ENCODE peak calls at places on chromosomes 7 and 10, in four cellular contexts. One of them, this sample, is unnamed.

GRCh38 chr7:20651960-20652544 is 36.6 kb downstream of the ABCB5 start:
- DNase-seq in HepG2: no peak
- DNase-seq in H1: no peak
- DNase-seq in K562: peak
- DNase-seq in this sample: peak

GRCh38 chr7:44320141-44320540 is 5.3 kb downstream of the CAMK2B start:
- DNase-seq in H1: no peak
- DNase-seq in K562: no peak
- DNase-seq in HepG2: no peak
- DNase-seq in this sample: no peak

GRCh38 chr10:96585726-96586418 is 940 bp downstream of the TM9SF3 start:
- DNase-seq in HepG2: no peak
- DNase-seq in K562: no peak
- DNase-seq in H1: no peak
- DNase-seq in this sample: no peak

GRCh38 chr10:15344876-15345285 is 26.2 kb downstream of the FAM171A1 start:
- DNase-seq in H1: no peak
- DNase-seq in HepG2: peak
- DNase-seq in K562: no peak
- DNase-seq in this sample: no peak

GRCh38 chr7:73999664-74000420 is 28.1 kb upstream of the ELN start:
- DNase-seq in K562: no peak
- DNase-seq in H1: no peak
- DNase-seq in HepG2: no peak
- DNase-seq in this sample: no peak

GRCh38 chr10:74825371-74826141 is 844 bp upstream of the KAT6B start:
- DNase-seq in HepG2: no peak
- DNase-seq in H1: peak
- DNase-seq in K562: no peak
- DNase-seq in this sample: peak

GRCh38 chr10:36017141-36017540 is 375.0 kb upstream of the FZD8 start:
- DNase-seq in H1: no peak
- DNase-seq in HepG2: no peak
- DNase-seq in K562: no peak
- DNase-seq in this sample: no peak

GRCh38 chr10:63554666-63555065 is 33.5 kb downstream of the REEP3 start:
- DNase-seq in HepG2: no peak
- DNase-seq in K562: no peak
- DNase-seq in H1: no peak
- DNase-seq in this sample: peak

GRCh38 chr10:75969031-75969430 is 537.6 kb downstream of the LRMDA start:
- DNase-seq in HepG2: no peak
- DNase-seq in K562: no peak
- DNase-seq in H1: no peak
- DNase-seq in this sample: no peak

GRCh38 chr10:110634527-110635209 is 9.5 kb upstream of the RBM20 start:
- DNase-seq in HepG2: no peak
- DNase-seq in H1: no peak
- DNase-seq in K562: no peak
- DNase-seq in this sample: no peak

GRCh38 chr7:37977243-37977642 is 56.8 kb downstream of the EPDR1 start:
- DNase-seq in HepG2: no peak
- DNase-seq in H1: no peak
- DNase-seq in K562: no peak
- DNase-seq in this sample: no peak

GRCh38 chr10:48691812-48692528 is 7.3 kb downstream of the WDFY4 start:
- DNase-seq in K562: no peak
- DNase-seq in HepG2: no peak
- DNase-seq in H1: peak
- DNase-seq in this sample: no peak

GRCh38 chr7:74479066-74479781 is 25.5 kb downstream of the GTF2IRD1 start:
- DNase-seq in K562: no peak
- DNase-seq in H1: no peak
- DNase-seq in HepG2: no peak
- DNase-seq in this sample: no peak

GRCh38 chr7:108808556-108808955 is 238.9 kb downstream of the DNAJB9 start:
- DNase-seq in HepG2: no peak
- DNase-seq in H1: no peak
- DNase-seq in K562: no peak
- DNase-seq in this sample: no peak
- TF ChIP-seq PHF8 in HepG2: no peak
- TF ChIP-seq PHF8 in H1: no peak
- TF ChIP-seq PHF8 in K562: no peak
- TF ChIP-seq PHF8 in this sample: no peak

GRCh38 chr7:94041529-94041928 is 37.4 kb upstream of the BET1 start:
- DNase-seq in K562: no peak
- DNase-seq in H1: no peak
- DNase-seq in HepG2: no peak
- DNase-seq in this sample: no peak
- TF ChIP-seq PHF8 in K562: no peak
- TF ChIP-seq PHF8 in H1: no peak
- TF ChIP-seq PHF8 in HepG2: no peak
- TF ChIP-seq PHF8 in this sample: no peak

DNA sequence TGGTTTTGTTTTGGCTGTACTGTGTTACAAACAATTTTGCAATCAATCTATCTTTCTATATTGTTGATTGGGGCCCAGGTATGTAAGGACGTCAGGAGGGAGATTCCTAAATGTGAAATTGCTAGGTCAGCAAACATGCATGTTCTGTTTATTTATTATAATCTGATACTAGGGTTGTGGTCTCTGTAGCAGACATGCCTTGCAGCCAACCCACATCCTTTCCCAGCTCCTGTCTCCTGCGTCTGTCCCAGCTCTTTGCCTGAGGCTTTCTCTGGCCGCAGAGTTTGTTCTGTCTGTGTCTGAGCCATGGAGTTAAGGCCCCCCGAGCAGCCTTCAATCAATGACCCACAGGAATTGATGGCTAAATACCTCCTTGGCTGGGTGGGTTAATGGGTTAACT is 124.0 kb upstream of the ZEB1 start:
- DNase-seq in H1: no peak
- DNase-seq in HepG2: no peak
- DNase-seq in K562: no peak
- DNase-seq in this sample: no peak
- TF ChIP-seq PHF8 in H1: no peak
- TF ChIP-seq PHF8 in HepG2: no peak
- TF ChIP-seq PHF8 in K562: no peak
- TF ChIP-seq PHF8 in this sample: no peak

DNA sequence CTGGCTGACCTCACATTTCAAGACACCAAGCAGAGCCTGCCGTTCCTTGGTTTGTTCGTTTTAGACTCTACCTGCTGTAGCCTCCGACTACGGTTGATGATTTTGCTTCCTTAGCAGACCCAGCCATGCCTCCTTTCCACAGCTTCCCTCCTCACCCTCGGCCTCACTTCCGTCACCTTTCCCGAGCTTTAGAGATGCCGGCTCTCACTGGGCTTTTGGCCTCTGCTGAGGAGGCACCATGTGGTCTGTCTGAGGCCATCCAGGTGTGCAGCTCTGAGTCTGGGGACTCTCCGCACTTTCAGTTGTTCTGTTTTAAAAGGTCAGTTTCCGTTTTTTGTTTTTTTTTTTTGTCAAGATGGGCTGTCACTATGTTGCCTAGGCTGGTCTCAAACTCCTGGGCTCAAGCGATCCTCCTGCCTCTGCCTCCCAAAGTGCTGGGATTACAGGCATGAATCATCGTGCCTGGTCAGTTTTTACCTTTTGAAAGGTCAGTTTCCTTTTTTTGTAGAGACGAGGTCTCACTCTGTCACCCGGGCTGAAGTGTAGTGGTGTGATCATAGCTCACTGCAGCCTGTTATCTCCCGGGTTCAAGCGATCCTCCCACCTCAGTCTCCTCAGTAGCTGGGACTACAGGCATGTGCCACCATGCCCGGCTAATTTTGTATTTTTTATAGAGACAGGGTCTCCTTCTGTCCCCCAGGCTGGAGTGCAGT is 11.7 kb downstream of the ORAI2 start:
- DNase-seq in H1: no peak
- DNase-seq in K562: no peak
- DNase-seq in HepG2: no peak
- DNase-seq in this sample: no peak
- TF ChIP-seq PHF8 in H1: no peak
- TF ChIP-seq PHF8 in K562: no peak
- TF ChIP-seq PHF8 in HepG2: no peak
- TF ChIP-seq PHF8 in this sample: no peak

DNA sequence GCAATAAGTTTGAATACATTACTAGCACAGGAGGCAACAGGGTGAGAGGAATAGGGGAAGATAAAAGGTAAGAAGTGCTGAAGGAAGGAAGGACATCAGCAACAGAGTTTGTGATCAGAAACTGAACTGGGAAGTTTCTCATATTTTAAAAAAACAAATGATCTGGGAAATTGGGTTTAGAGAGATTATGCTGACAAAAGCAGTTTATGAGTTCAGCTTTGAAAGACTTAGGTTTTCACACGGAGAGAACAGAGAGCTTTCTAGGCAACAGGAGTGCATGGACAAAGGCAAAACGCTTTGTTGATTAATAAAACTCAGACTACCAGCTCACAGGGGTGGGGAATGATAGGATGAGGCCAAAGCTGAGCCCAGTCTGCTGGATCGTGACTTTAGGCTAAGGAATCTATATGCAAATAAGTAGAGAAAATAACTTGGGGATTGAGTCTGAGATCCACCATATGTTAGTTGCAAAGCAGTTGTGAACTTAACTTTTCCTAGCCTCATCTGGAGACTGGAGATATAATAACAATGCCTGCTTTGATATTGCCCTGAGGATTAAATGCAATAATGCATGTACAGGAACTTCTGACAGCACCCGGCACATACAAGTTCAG is 4.2 kb downstream of the OSBPL3 start:
- DNase-seq in H1: no peak
- DNase-seq in K562: no peak
- DNase-seq in HepG2: no peak
- DNase-seq in this sample: no peak
- TF ChIP-seq PHF8 in H1: no peak
- TF ChIP-seq PHF8 in K562: no peak
- TF ChIP-seq PHF8 in HepG2: no peak
- TF ChIP-seq PHF8 in this sample: no peak

DNA sequence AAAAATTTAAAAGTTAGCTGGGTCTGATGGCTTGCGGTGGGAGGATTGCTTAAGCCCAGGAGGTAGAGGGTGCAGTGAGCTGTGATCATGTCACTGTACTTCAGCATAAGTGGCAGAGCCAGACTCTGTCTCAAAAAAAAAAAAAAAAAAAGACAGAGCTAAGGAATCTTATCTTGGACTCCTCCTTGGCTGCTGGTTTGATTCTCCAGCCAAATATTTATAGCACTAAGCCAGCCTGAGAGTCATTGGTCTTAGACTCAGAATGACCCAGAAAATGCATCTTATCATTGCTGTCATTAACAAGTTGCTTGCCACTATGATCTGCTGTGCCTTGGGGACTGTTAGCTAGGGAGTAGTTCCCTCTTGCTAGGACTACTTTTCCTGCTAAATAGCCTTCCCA is 164.7 kb downstream of the GNAT3 start:
- DNase-seq in K562: no peak
- DNase-seq in HepG2: no peak
- DNase-seq in H1: no peak
- DNase-seq in this sample: no peak
- TF ChIP-seq PHF8 in K562: no peak
- TF ChIP-seq PHF8 in HepG2: no peak
- TF ChIP-seq PHF8 in H1: no peak
- TF ChIP-seq PHF8 in this sample: no peak

GRCh38 chr7:75596727-75597614 is 104.9 kb downstream of the SPDYE5 start:
- DNase-seq in HepG2: no peak
- DNase-seq in K562: peak
- DNase-seq in H1: no peak
- DNase-seq in this sample: peak
- TF ChIP-seq PHF8 in HepG2: no peak
- TF ChIP-seq PHF8 in K562: no peak
- TF ChIP-seq PHF8 in H1: no peak
- TF ChIP-seq PHF8 in this sample: no peak

DNA sequence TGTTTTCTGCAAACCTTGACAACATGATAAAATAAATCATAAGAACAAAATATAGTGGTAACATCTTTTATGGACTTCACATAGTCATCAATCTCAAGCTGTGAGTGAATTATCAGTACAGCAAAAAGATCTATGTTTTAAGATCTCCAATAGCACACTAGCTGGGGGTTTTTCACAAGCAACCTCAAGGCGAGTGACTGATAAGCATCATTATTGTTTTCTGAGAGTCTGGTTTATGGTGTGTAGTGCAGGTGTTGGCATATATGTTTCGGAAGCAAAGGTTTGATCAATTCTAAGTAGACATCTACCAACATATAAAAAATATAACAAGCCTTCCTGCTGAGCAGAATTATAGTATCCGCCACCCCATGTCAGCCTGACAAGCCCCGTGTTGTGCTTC is 403.8 kb upstream of the MGMT start:
- DNase-seq in H1: no peak
- DNase-seq in HepG2: no peak
- DNase-seq in K562: no peak
- DNase-seq in this sample: no peak
- TF ChIP-seq PHF8 in H1: no peak
- TF ChIP-seq PHF8 in HepG2: no peak
- TF ChIP-seq PHF8 in K562: no peak
- TF ChIP-seq PHF8 in this sample: no peak